ENCODE peak calls at places on chromosomes 2 and 18, in five cellular contexts. One of them, this sample, is unnamed.

GRCh38 chr2:25618676-25619075 is 54.7 kb downstream of the DTNB start:
- DNase-seq in fibroblast of lung: peak
- DNase-seq in HFF-Myc: peak
- DNase-seq in breast epithelium: no peak
- DNase-seq in cardiac fibroblast: peak
- DNase-seq in this sample: no peak

GRCh38 chr2:209208211-209208610 is 215.6 kb upstream of the MAP2 start:
- DNase-seq in fibroblast of lung: peak
- DNase-seq in HFF-Myc: no peak
- DNase-seq in breast epithelium: no peak
- DNase-seq in cardiac fibroblast: peak
- DNase-seq in this sample: no peak

GRCh38 chr2:195658541-195658890 is 1.5 kb downstream of the SLC39A10 start:
- DNase-seq in fibroblast of lung: peak
- DNase-seq in HFF-Myc: peak
- DNase-seq in breast epithelium: no peak
- DNase-seq in cardiac fibroblast: peak
- DNase-seq in this sample: peak

GRCh38 chr2:47033102-47033880 is 117.7 kb upstream of the MCFD2 start:
- DNase-seq in fibroblast of lung: no peak
- DNase-seq in HFF-Myc: no peak
- DNase-seq in breast epithelium: no peak
- DNase-seq in cardiac fibroblast: peak
- DNase-seq in this sample: no peak

GRCh38 chr2:61670591-61671503 is 132.7 kb upstream of the XPO1 start:
- DNase-seq in fibroblast of lung: peak
- DNase-seq in HFF-Myc: no peak
- DNase-seq in breast epithelium: no peak
- DNase-seq in cardiac fibroblast: peak
- DNase-seq in this sample: peak

GRCh38 chr2:14633451-14634211 is 1.1 kb downstream of the LRATD1 start:
- DNase-seq in fibroblast of lung: no peak
- DNase-seq in HFF-Myc: no peak
- DNase-seq in breast epithelium: peak
- DNase-seq in cardiac fibroblast: no peak
- DNase-seq in this sample: no peak

GRCh38 chr2:119230630-119231185 is 7.1 kb downstream of the STEAP3 start:
- DNase-seq in fibroblast of lung: peak
- DNase-seq in HFF-Myc: no peak
- DNase-seq in breast epithelium: no peak
- DNase-seq in cardiac fibroblast: peak
- DNase-seq in this sample: no peak

GRCh38 chr2:232843860-232844259 is 26.2 kb upstream of the SNORC start:
- DNase-seq in fibroblast of lung: no peak
- DNase-seq in HFF-Myc: no peak
- DNase-seq in breast epithelium: no peak
- DNase-seq in cardiac fibroblast: no peak
- DNase-seq in this sample: no peak

GRCh38 chr18:2087877-2088673 is 483.2 kb downstream of the METTL4 start:
- DNase-seq in fibroblast of lung: no peak
- DNase-seq in HFF-Myc: no peak
- DNase-seq in breast epithelium: no peak
- DNase-seq in cardiac fibroblast: peak
- DNase-seq in this sample: peak

GRCh38 chr18:54323970-54324369 is 33.7 kb downstream of the STARD6 start:
- DNase-seq in fibroblast of lung: no peak
- DNase-seq in HFF-Myc: no peak
- DNase-seq in breast epithelium: no peak
- DNase-seq in cardiac fibroblast: no peak
- DNase-seq in this sample: no peak

GRCh38 chr2:1622521-1623200 is 121.7 kb downstream of the PXDN start:
- DNase-seq in fibroblast of lung: no peak
- DNase-seq in HFF-Myc: no peak
- DNase-seq in breast epithelium: no peak
- DNase-seq in cardiac fibroblast: no peak
- DNase-seq in this sample: no peak

GRCh38 chr2:10564876-10565425 is 116.8 kb upstream of the ODC1 start:
- DNase-seq in fibroblast of lung: no peak
- DNase-seq in HFF-Myc: no peak
- DNase-seq in breast epithelium: no peak
- DNase-seq in cardiac fibroblast: no peak
- DNase-seq in this sample: no peak

GRCh38 chr2:402206-402605 is 114.3 kb upstream of the ALKAL2 start:
- DNase-seq in fibroblast of lung: no peak
- DNase-seq in HFF-Myc: no peak
- DNase-seq in breast epithelium: no peak
- DNase-seq in cardiac fibroblast: no peak
- DNase-seq in this sample: no peak

GRCh38 chr18:8881103-8881502 is 175.7 kb downstream of the MTCL1 start:
- DNase-seq in fibroblast of lung: no peak
- DNase-seq in HFF-Myc: no peak
- DNase-seq in breast epithelium: no peak
- DNase-seq in cardiac fibroblast: no peak
- DNase-seq in this sample: no peak

DNA sequence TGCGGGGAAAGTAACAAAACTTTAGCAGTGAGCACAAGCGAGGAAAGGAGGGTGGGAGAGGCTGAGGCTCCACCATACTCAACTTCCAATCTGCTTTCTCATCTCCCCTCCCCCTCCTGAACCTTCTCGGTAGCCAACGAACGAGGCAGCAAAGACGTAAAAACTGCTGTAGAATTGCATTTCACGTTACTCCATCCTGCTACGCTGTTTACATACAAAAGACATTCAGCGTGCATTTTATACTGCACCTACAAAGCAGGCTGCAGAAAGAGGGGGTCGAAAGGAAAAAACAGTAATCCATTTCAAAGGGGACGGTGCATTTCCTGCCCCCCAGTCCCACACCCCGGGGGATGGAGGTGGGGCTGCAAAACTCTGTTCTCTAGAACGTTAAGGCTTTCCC is 1.1 kb downstream of the EFEMP1 start:
- DNase-seq in fibroblast of lung: peak
- DNase-seq in HFF-Myc: no peak
- DNase-seq in breast epithelium: no peak
- DNase-seq in cardiac fibroblast: peak
- DNase-seq in this sample: no peak
- H3K4me3 ChIP-seq in fibroblast of lung: peak
- H3K4me3 ChIP-seq in HFF-Myc: peak
- H3K4me3 ChIP-seq in breast epithelium: peak
- H3K4me3 ChIP-seq in cardiac fibroblast: peak
- H3K4me3 ChIP-seq in this sample: peak

GRCh38 chr2:180573951-180574350 is 406.5 kb upstream of the UBE2E3 start:
- DNase-seq in fibroblast of lung: no peak
- DNase-seq in HFF-Myc: no peak
- DNase-seq in breast epithelium: no peak
- DNase-seq in cardiac fibroblast: peak
- DNase-seq in this sample: no peak

GRCh38 chr2:180570864-180571263 is 409.5 kb upstream of the UBE2E3 start:
- DNase-seq in fibroblast of lung: no peak
- DNase-seq in HFF-Myc: no peak
- DNase-seq in breast epithelium: no peak
- DNase-seq in cardiac fibroblast: no peak
- DNase-seq in this sample: no peak

GRCh38 chr2:180577567-180577966 is 402.8 kb upstream of the UBE2E3 start:
- DNase-seq in fibroblast of lung: peak
- DNase-seq in HFF-Myc: no peak
- DNase-seq in breast epithelium: no peak
- DNase-seq in cardiac fibroblast: no peak
- DNase-seq in this sample: no peak

GRCh38 chr2:180571559-180571958 is 408.8 kb upstream of the UBE2E3 start:
- DNase-seq in fibroblast of lung: peak
- DNase-seq in HFF-Myc: no peak
- DNase-seq in breast epithelium: no peak
- DNase-seq in cardiac fibroblast: peak
- DNase-seq in this sample: no peak

GRCh38 chr2:180572346-180572745 is 408.1 kb upstream of the UBE2E3 start:
- DNase-seq in fibroblast of lung: peak
- DNase-seq in HFF-Myc: no peak
- DNase-seq in breast epithelium: no peak
- DNase-seq in cardiac fibroblast: no peak
- DNase-seq in this sample: no peak
- TF ChIP-seq CTCF in fibroblast of lung: no peak
- TF ChIP-seq CTCF in HFF-Myc: no peak
- TF ChIP-seq CTCF in breast epithelium: no peak
- TF ChIP-seq CTCF in cardiac fibroblast: no peak
- TF ChIP-seq CTCF in this sample: no peak

DNA sequence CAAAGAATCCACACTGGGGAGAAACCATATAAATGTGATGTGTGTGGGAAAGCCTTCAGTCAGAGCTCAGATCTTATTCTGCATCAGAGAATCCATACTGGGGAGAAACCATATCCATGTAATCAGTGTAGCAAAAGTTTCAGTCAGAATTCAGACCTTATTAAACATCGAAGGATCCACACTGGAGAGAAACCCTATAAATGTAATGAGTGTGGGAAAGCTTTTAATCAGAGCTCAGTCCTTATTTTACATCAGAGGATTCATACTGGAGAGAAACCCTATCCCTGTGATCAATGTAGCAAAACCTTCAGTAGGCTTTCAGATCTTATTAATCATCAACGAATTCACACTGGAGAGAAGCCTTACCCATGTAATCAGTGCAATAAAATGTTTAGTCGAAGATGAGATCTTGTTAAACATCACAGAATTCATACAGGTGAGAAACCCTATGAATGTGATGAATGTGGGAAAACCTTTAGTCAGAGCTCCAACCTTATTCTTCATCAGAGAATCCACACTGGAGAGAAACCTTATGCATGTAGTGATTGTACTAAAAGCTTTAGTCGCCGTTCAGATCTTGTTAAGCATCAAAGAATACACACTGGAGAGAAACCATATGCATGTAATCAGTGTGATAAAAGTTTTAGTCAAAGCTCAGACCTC is 16.7 kb upstream of the ZSCAN30 start:
- DNase-seq in fibroblast of lung: peak
- DNase-seq in HFF-Myc: no peak
- DNase-seq in breast epithelium: no peak
- DNase-seq in cardiac fibroblast: no peak
- DNase-seq in this sample: no peak
- H3K4me3 ChIP-seq in fibroblast of lung: no peak
- H3K4me3 ChIP-seq in HFF-Myc: no peak
- H3K4me3 ChIP-seq in breast epithelium: no peak
- H3K4me3 ChIP-seq in cardiac fibroblast: no peak
- H3K4me3 ChIP-seq in this sample: no peak

DNA sequence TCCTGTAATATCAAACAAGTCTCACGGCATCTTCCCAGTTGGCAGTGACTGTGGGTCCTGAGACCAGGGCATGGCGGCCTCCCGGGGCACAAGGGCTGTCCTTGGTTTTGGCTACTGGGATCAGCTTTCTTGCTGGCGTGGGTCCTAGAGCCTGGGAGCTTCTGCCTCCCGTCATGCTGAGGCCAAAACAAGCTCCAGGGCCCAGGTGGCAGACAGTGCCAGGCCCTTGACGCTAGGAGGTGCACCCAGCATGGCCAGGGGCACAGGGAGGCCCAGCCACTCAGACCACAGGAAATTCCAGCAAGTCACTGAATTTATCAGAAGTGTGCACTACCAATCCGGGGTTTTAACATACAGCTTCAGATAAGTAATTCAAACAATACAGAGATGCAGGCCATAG is 184.7 kb downstream of the EIPR1 start:
- DNase-seq in fibroblast of lung: no peak
- DNase-seq in HFF-Myc: no peak
- DNase-seq in breast epithelium: no peak
- DNase-seq in cardiac fibroblast: peak
- DNase-seq in this sample: no peak
- TF ChIP-seq CTCF in fibroblast of lung: no peak
- TF ChIP-seq CTCF in HFF-Myc: no peak
- TF ChIP-seq CTCF in breast epithelium: no peak
- TF ChIP-seq CTCF in cardiac fibroblast: no peak
- TF ChIP-seq CTCF in this sample: no peak

DNA sequence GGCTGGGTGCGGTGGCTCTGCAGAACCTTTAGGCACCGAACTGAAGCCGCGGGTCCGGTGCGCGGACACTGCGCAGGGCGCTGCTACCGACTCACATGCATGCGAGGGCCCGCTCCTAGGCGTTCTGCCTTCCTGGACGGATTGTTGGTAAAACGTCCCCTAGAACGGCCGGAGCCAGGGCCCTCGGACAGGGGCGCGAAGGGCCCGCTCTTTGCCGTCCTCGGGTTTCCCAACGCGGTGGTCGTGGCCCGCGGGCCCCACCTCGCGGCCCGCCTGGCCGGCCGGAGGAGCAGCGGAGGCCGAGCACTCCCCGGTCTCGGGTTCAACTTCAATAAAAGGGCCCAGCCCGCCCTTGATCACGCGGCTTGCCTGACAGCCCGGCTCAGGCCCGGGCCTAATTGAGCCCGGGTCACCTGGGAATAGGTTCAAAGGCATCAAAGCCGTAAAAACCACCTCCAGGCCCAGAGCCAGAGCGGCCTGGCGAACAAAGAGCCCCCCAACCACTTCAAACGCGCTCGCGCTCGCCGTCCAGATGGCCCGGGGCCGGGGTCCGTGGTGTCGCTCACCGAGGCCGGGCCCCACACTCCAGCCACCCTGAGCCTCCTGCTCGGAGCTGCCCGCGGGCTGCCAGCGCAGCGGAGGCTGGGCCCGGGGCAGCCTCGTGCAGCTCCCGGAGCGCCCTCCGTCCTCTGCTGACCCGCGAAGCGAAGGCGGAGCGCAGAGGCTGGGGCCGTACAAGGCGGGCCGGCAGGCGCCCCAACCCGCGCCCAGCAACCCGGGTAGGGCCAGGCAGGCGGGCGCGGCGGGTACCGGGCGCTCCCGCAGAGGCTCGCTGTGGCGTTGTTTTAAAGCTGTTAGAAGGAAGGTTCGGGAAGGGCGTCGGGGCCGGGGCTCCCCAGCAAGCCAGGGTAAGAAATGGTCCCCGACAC is 1.1 kb upstream of the TWIST2 start:
- DNase-seq in fibroblast of lung: peak
- DNase-seq in HFF-Myc: no peak
- DNase-seq in breast epithelium: no peak
- DNase-seq in cardiac fibroblast: peak
- DNase-seq in this sample: no peak
- H3K4me3 ChIP-seq in fibroblast of lung: peak
- H3K4me3 ChIP-seq in HFF-Myc: peak
- H3K4me3 ChIP-seq in breast epithelium: peak
- H3K4me3 ChIP-seq in cardiac fibroblast: peak
- H3K4me3 ChIP-seq in this sample: peak

GRCh38 chr2:237600205-237600846 is 9.8 kb upstream of the RAB17 start:
- DNase-seq in fibroblast of lung: peak
- DNase-seq in HFF-Myc: no peak
- DNase-seq in breast epithelium: no peak
- DNase-seq in cardiac fibroblast: peak
- DNase-seq in this sample: no peak
- TF ChIP-seq CTCF in fibroblast of lung: peak
- TF ChIP-seq CTCF in HFF-Myc: peak
- TF ChIP-seq CTCF in breast epithelium: no peak
- TF ChIP-seq CTCF in cardiac fibroblast: peak
- TF ChIP-seq CTCF in this sample: no peak

GRCh38 chr2:114079366-114080004 is 189.6 kb downstream of the ACTR3 start:
- DNase-seq in fibroblast of lung: no peak
- DNase-seq in HFF-Myc: no peak
- DNase-seq in breast epithelium: no peak
- DNase-seq in cardiac fibroblast: no peak
- DNase-seq in this sample: no peak
- H3K4me3 ChIP-seq in fibroblast of lung: no peak
- H3K4me3 ChIP-seq in HFF-Myc: no peak
- H3K4me3 ChIP-seq in breast epithelium: no peak
- H3K4me3 ChIP-seq in cardiac fibroblast: no peak
- H3K4me3 ChIP-seq in this sample: no peak

GRCh38 chr2:149448315-149448714 is 117.9 kb downstream of the LYPD6 start:
- DNase-seq in fibroblast of lung: no peak
- DNase-seq in HFF-Myc: no peak
- DNase-seq in breast epithelium: no peak
- DNase-seq in cardiac fibroblast: no peak
- DNase-seq in this sample: no peak
- TF ChIP-seq CTCF in fibroblast of lung: no peak
- TF ChIP-seq CTCF in HFF-Myc: no peak
- TF ChIP-seq CTCF in breast epithelium: no peak
- TF ChIP-seq CTCF in cardiac fibroblast: no peak
- TF ChIP-seq CTCF in this sample: no peak

This sample was measured in epithelial cell of proximal tubule.